ENCODE peak calls at places on chromosomes 13 and 19, in six cellular contexts. I is NT2/D1, O is sigmoid colon, E is ovary, S is heart right ventricle, H is aorta. X is an unnamed sample. For H3K4me1, H3K36me3 and H3K27me3, the result is how much of the 10 kb centered on the place peaks cover.

GRCh38 chr13:34346626-34347025 is 528.7 kb downstream of the RFC3 start:
- DNase-seq in I (no peak), O (no peak), E (no peak), S (no peak), H (no peak), X (no peak)

GRCh38 chr19:50657672-50658437 is 8.6 kb downstream of the C19orf81 start:
- DNase-seq in I (peak), O (peak), E (peak), S (peak), H (peak), X (peak)

GRCh38 chr19:58196911-58197616 is 14.2 kb downstream of the ZNF274 start:
- DNase-seq in I (no peak), O (no peak), E (no peak), S (no peak), H (no peak), X (peak)

GRCh38 chr19:48169585-48169973 is 565 bp downstream of the LIG1 start:
- DNase-seq in I (peak), O (peak), E (peak), S (peak), H (peak), X (peak)

GRCh38 chr19:34173145-34173956 is 1.0 kb downstream of the LSM14A start:
- DNase-seq in I (peak), O (no peak), E (peak), S (no peak), H (no peak), X (no peak)

GRCh38 chr19:30004403-30004802 is 62.4 kb downstream of the URI1 start:
- DNase-seq in I (no peak), O (no peak), E (no peak), S (no peak), H (no peak), X (no peak)

GRCh38 chr19:31152906-31153305 is 196.3 kb downstream of the TSHZ3 start:
- DNase-seq in I (no peak), O (no peak), E (no peak), S (no peak), H (no peak), X (no peak)

GRCh38 chr13:34257980-34258379 is 440.0 kb downstream of the RFC3 start:
- DNase-seq in I (no peak), O (no peak), E (no peak), S (no peak), H (no peak), X (no peak)

GRCh38 chr19:1045247-1045603 is 5.3 kb downstream of the ABCA7 start:
- DNase-seq in I (no peak), O (no peak), E (no peak), S (no peak), H (no peak), X (peak)

GRCh38 chr13:95805921-95806320 is 129.0 kb downstream of the DNAJC3 start:
- DNase-seq in I (no peak), O (no peak), E (no peak), S (no peak), H (no peak), X (no peak)

GRCh38 chr13:98098511-98098910 is 44.4 kb upstream of the FARP1 start:
- DNase-seq in I (no peak), O (no peak), E (no peak), S (no peak), H (no peak), X (no peak)

GRCh38 chr19:9586764-9587163 is 2.5 kb upstream of the ZNF121 start:
- DNase-seq in I (peak), O (peak), E (peak), S (peak), H (no peak), X (peak)

GRCh38 chr19:3099347-3100145 is 5.4 kb downstream of the GNA11 start:
- DNase-seq in I (no peak), O (no peak), E (peak), S (no peak), H (peak), X (no peak)

GRCh38 chr13:49958321-49958720 is 22.2 kb upstream of the SPRYD7 start:
- DNase-seq in I (no peak), O (no peak), E (no peak), S (no peak), H (no peak), X (no peak)

GRCh38 chr19:5588441-5588840 is 20.7 kb upstream of the TINCR start:
- DNase-seq in I (no peak), O (no peak), E (no peak), S (no peak), H (peak), X (no peak)

GRCh38 chr19:47186337-47187022 is 44.5 kb downstream of the BBC3 start:
- DNase-seq in I (no peak), O (no peak), E (no peak), S (no peak), H (no peak), X (peak)

GRCh38 chr13:66933527-66933926 is 296.6 kb downstream of the PCDH9 start:
- DNase-seq in I (no peak), O (no peak), E (no peak), S (no peak), H (no peak), X (no peak)

GRCh38 chr19:492091-492531 is 4.2 kb upstream of the MADCAM1 start:
- DNase-seq in I (no peak), O (no peak), E (no peak), S (no peak), H (no peak), X (peak)

GRCh38 chr19:2042485-2043268 is 8.4 kb downstream of the MKNK2 start:
- DNase-seq in I (no peak), O (peak), E (peak), S (peak), H (peak), X (no peak)

GRCh38 chr19:13016628-13017305 is 21.5 kb downstream of the NFIX start:
- DNase-seq in I (no peak), O (no peak), E (no peak), S (no peak), H (no peak), X (no peak)

GRCh38 chr19:13723206-13723605 is 41.1 kb upstream of the MRI1 start:
- DNase-seq in I (no peak), O (no peak), E (no peak), S (no peak), H (no peak), X (no peak)

GRCh38 chr19:6372594-6373095 is at the start of gene ALKBH7:
- DNase-seq in I (peak), O (peak), E (peak), S (peak), H (peak), X (peak)

GRCh38 chr13:45361596-45362206 is 20.7 kb upstream of the TPT1 start:
- DNase-seq in I (no peak), O (no peak), E (no peak), S (no peak), H (peak), X (no peak)

DNA sequence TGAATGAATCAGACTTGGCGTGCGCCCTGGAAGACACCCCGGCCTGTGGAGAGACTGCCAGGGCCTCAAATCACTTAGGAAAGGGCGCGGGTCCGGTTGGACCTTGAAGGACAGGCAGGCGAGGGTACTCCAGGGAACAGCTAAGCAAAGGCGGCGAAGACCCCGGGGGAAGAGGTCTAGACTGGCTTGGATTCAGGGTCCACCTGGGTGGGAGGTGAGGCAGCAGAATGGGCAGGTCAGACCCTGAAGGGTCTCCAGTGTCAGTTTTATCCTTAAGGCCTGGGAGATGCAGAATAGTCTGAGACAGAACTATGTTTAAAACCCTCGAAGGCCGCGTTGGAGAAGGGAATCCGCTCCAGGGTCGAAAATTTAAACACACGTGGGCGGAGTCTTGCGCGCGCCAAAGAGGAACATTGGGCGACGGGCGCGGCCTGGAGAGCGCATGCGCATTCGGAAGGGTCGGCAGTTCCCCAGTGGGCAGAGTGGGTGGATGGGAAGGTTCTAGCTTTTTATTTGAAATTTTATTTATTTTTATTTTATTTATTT is 567 bp upstream of the SMG9 start:
- DNase-seq in I (no peak), O (peak), E (peak), S (peak), H (peak), X (peak)
- H3K4me1 ChIP-seq in I (under half), O (under half), E (under half), S (under half), H (under half), X (under half)

DNA sequence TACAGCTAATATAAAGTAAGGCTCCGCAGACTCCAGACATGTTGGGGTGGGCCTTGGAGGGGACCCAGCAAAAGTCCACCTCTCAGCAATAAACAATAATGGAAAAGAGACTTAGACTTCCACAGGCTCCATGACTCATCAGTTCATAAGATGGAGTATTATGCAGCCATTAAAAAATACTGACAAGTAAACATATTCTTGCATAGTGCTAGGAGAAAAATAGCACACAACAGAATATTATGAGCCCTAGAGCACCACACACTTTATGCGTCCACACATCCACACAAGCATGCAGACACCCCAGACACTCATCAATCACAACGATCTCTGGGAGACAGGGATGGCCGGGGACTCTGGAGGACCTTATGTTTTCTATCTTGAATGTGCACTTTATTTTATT is 46.0 kb downstream of the PDCD5 start:
- DNase-seq in I (no peak), O (no peak), E (no peak), S (no peak), H (no peak), X (no peak)
- H3K36me3 ChIP-seq in I (under half), O (half or more), E (under half), S (under half), H (under half), X (half or more)

DNA sequence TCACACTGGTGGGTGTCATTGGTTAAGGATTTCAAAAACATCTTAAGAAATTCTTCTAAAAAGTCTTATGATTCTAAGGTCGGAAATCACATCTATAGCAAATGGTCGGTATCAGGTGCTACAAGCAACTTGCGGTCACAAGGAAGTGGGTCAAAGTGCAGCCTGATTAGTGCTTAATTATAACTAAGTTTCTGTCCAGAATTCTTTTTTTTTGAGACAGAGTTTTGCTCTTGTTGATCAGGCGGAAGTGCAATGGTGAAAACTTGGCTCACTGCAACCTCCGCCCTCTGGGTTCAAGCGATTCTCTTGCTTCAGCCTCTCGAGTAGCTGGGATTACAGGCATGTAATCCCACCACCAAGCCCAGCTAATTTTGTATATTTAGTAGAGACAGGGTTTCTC is 1.2 kb upstream of the GDF15 start:
- DNase-seq in I (no peak), O (no peak), E (no peak), S (no peak), H (no peak), X (no peak)
- H3K27me3 ChIP-seq in I (under half), O (under half), E (under half), S (under half), H (under half), X (under half)

GRCh38 chr13:113856716-113857065 is 7.2 kb downstream of the GAS6 start:
- DNase-seq in I (no peak), O (no peak), E (no peak), S (no peak), H (peak), X (no peak)
- H3K4me1 ChIP-seq in I (under half), O (half or more), E (half or more), S (half or more), H (under half), X (under half)

DNA sequence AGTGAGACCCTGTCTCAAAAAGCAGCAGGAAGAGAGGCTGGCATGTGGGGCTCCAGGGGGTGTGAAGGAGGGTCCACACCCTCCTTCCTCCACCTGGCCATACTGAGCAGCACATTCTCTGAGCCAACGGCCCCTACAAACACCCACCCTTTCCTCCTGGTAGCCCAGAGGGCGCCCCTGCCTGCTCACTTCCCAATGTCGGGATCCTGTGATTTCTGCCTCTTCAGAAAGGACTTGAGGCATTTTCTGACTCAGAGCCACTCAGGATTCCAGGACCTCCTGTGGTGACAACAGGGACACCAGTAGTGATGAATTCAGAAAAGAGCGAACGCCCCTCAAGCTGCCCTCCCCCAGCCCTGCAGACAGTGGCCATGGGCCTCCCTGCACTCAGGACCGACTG is 36.9 kb upstream of the LDLR start:
- DNase-seq in I (no peak), O (no peak), E (no peak), S (no peak), H (no peak), X (no peak)
- H3K36me3 ChIP-seq in I (half or more), O (under half), E (under half), S (under half), H (under half), X (under half)

DNA sequence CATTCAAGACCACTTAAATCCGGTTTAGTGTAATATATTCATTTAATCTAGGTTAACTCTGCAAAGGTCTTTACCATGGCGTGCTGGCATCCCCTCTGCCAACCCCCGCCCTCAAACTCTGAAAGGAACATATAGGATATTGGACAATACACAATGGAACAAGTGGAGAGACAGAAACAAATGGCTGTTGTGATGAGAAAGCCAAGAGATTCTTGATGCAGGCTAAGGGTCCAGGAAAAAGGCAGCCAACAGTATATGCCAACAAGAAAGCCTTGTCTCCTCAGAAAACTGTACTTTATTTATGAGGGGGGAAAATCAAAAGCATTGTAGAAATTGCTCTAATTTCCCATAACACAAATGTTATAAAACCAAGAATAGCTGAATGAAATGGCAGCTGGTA is 407.3 kb upstream of the SGCG start:
- DNase-seq in I (no peak), O (no peak), E (no peak), S (no peak), H (no peak), X (no peak)
- H3K27me3 ChIP-seq in I (under half), O (under half), E (under half), S (under half), H (under half), X (under half)

GRCh38 chr13:26988059-26988769 is 183.4 kb downstream of the USP12 start:
- DNase-seq in I (no peak), O (peak), E (no peak), S (no peak), H (no peak), X (no peak)
- H3K4me1 ChIP-seq in I (under half), O (half or more), E (under half), S (under half), H (under half), X (under half)

GRCh38 chr13:107881362-107881761 is 334.0 kb downstream of the LIG4 start:
- DNase-seq in I (no peak), O (no peak), E (no peak), S (no peak), H (no peak), X (no peak)

GRCh38 chr13:107882708-107883560 is 332.4 kb downstream of the LIG4 start:
- DNase-seq in I (no peak), O (no peak), E (no peak), S (no peak), H (no peak), X (no peak)

GRCh38 chr13:107883561-107884175 is 331.7 kb downstream of the LIG4 start:
- DNase-seq in I (no peak), O (no peak), E (no peak), S (no peak), H (no peak), X (no peak)

GRCh38 chr13:107884564-107884963 is 330.8 kb downstream of the LIG4 start:
- DNase-seq in I (no peak), O (no peak), E (no peak), S (no peak), H (no peak), X (no peak)

GRCh38 chr13:107886118-107886517 is 329.2 kb downstream of the LIG4 start:
- DNase-seq in I (no peak), O (no peak), E (no peak), S (no peak), H (no peak), X (no peak)
- H3K36me3 ChIP-seq in I (under half), O (under half), E (under half), S (under half), H (under half), X (under half)